ENCODE peak calls at places on chromosomes 7 and 10, in five cellular contexts. L, A, F, H and N are unnamed samples.

GRCh38 chr10:77965294-77965693 is 38.7 kb upstream of the DLG5 start:
- DNase-seq in L (peak; percentile 49), A (no peak), F (peak; percentile 58), H (no peak), N (no peak)

GRCh38 chr7:96104984-96105383 is 216.9 kb downstream of the SLC25A13 start:
- DNase-seq in L (no peak), A (no peak), F (no peak), H (no peak), N (no peak)

GRCh38 chr10:114172241-114172640 is 1.8 kb downstream of the CCDC186 start:
- DNase-seq in L (no peak), A (no peak), F (peak; percentile 47), H (no peak), N (no peak)

GRCh38 chr7:11461999-11462398 is 370.0 kb downstream of the THSD7A start:
- DNase-seq in L (no peak), A (no peak), F (no peak), H (no peak), N (no peak)

GRCh38 chr10:99667108-99667751 is 7.9 kb downstream of the ENTPD7 start:
- DNase-seq in L (peak; percentile 91), A (no peak), F (peak; percentile 51), H (no peak), N (no peak)

GRCh38 chr10:21340341-21340740 is 185.1 kb downstream of the SKIDA1 start:
- DNase-seq in L (no peak), A (no peak), F (peak; percentile 23), H (no peak), N (no peak)

GRCh38 chr10:103168436-103168835 is 24.6 kb downstream of the NT5C2 start:
- DNase-seq in L (peak; percentile 85), A (no peak), F (peak; percentile 79), H (no peak), N (no peak)

GRCh38 chr10:43230101-43230908 is 36.6 kb downstream of the RASGEF1A start:
- DNase-seq in L (no peak), A (no peak), F (no peak), H (peak; percentile 59), N (peak; percentile 4)

GRCh38 chr7:18426564-18427226 is 68.9 kb upstream of the HDAC9 start:
- DNase-seq in L (peak; percentile 69), A (no peak), F (peak; percentile 64), H (no peak), N (no peak)

GRCh38 chr10:73251683-73252444 is 580 bp downstream of the MRPS16 start:
- DNase-seq in L (no peak), A (no peak), F (peak; percentile 41), H (no peak), N (no peak)

GRCh38 chr7:98294798-98295382 is 13.4 kb downstream of the BRI3 start:
- DNase-seq in L (peak; percentile 54), A (no peak), F (peak; percentile 73), H (no peak), N (peak; percentile 43)

GRCh38 chr10:133276435-133277201 is at the start of gene ADAM8:
- DNase-seq in L (no peak), A (no peak), F (no peak), H (peak; percentile 92), N (no peak)

GRCh38 chr7:151838861-151839381 is 38.0 kb downstream of the PRKAG2 start:
- DNase-seq in L (no peak), A (no peak), F (no peak), H (no peak), N (no peak)

GRCh38 chr7:117212969-117213877 is 109.6 kb downstream of the WNT2 start:
- DNase-seq in L (peak; percentile 38), A (no peak), F (peak; percentile 82), H (no peak), N (no peak)

GRCh38 chr7:29319719-29320521 is 125.3 kb downstream of the CHN2 start:
- DNase-seq in L (no peak), A (no peak), F (no peak), H (no peak), N (no peak)

GRCh38 chr10:43044444-43045245 is 32.2 kb upstream of the RET start:
- DNase-seq in L (no peak), A (no peak), F (no peak), H (peak; percentile 54), N (peak; percentile 4)

GRCh38 chr10:47062801-47063200 is 151.6 kb downstream of the PTPN20 start:
- DNase-seq in L (no peak), A (no peak), F (peak; percentile 33), H (peak; percentile 43), N (no peak)

GRCh38 chr7:107404740-107405537 is 64.9 kb upstream of the GPR22 start:
- DNase-seq in L (peak; percentile 47), A (no peak), F (no peak), H (no peak), N (no peak)

GRCh38 chr7:128099204-128099671 is 68.0 kb upstream of the LRRC4 start:
- DNase-seq in L (peak; percentile 59), A (no peak), F (peak; percentile 49), H (no peak), N (no peak)

GRCh38 chr10:62637249-62638061 is 167.1 kb upstream of the ADO start:
- DNase-seq in L (peak; percentile 89), A (peak; percentile 53), F (peak; percentile 70), H (no peak), N (no peak)

GRCh38 chr7:46028246-46028645 is 107.2 kb upstream of the IGFBP3 start:
- DNase-seq in L (no peak), A (no peak), F (no peak), H (no peak), N (no peak)

GRCh38 chr10:70186571-70186970 is 16.3 kb upstream of the SAR1A start:
- DNase-seq in L (peak; percentile 24), A (no peak), F (no peak), H (no peak), N (no peak)

GRCh38 chr7:155003215-155003999 is 483 bp upstream of the PAXIP1 start:
- DNase-seq in L (peak; percentile 66), A (peak; percentile 67), F (peak; percentile 78), H (peak; percentile 90), N (peak; percentile 63)

GRCh38 chr10:72274730-72275350 is 1.1 kb downstream of the DDIT4 start:
- DNase-seq in L (peak; percentile 74), A (peak; percentile 47), F (peak; percentile 85), H (peak; percentile 84), N (peak; percentile 72)

GRCh38 chr7:17299477-17299991 is 1.1 kb downstream of the AHR start:
- DNase-seq in L (peak; percentile 51), A (no peak), F (peak; percentile 50), H (no peak), N (no peak)

GRCh38 chr10:1127629-1128028 is 71.4 kb downstream of the WDR37 start:
- DNase-seq in L (no peak), A (no peak), F (no peak), H (no peak), N (no peak)

GRCh38 chr7:56086761-56087160 is 6.0 kb downstream of the PHKG1 start:
- DNase-seq in L (no peak), A (no peak), F (no peak), H (no peak), N (no peak)

GRCh38 chr7:27992755-27993478 is 187.7 kb downstream of the JAZF1 start:
- DNase-seq in L (no peak), A (no peak), F (no peak), H (no peak), N (no peak)

GRCh38 chr7:157713591-157713990 is 376.8 kb downstream of the DNAJB6 start:
- DNase-seq in L (no peak), A (no peak), F (no peak), H (peak; percentile 69), N (no peak)

GRCh38 chr10:133405844-133406527 is 12.0 kb downstream of the MTG1 start:
- DNase-seq in L (peak; percentile 13), A (no peak), F (peak; percentile 23), H (peak; percentile 26), N (no peak)

GRCh38 chr7:27453702-27454405 is 208.8 kb downstream of the HIBADH start:
- DNase-seq in L (peak; percentile 8), A (no peak), F (peak; percentile 89), H (no peak), N (no peak)

GRCh38 chr7:135913404-135913803 is 63.8 kb downstream of the MTPN start:
- DNase-seq in L (no peak), A (no peak), F (no peak), H (no peak), N (no peak)

GRCh38 chr10:95187617-95188016 is 6.4 kb upstream of the ACSM6 start:
- DNase-seq in L (no peak), A (no peak), F (no peak), H (no peak), N (no peak)

GRCh38 chr7:55570218-55570873 is 2.0 kb downstream of the VOPP1 start:
- DNase-seq in L (no peak), A (no peak), F (no peak), H (no peak), N (no peak)